ENCODE peak calls at places on chromosomes 6 and 20, in six cellular contexts. Q is T follicular helper cell, K is cortex of kidney, Y is myocyte, Z is mesenchymal stem cell, D is C1 segment of cervical spinal cord. C is an unnamed sample.

GRCh38 chr20:39853664-39854063 is 835.4 kb downstream of the MAFB start:
- DNase-seq in Q (no peak), K (no peak), Y (peak; percentile 95), Z (peak; percentile 59), D (no peak), C (no peak)

GRCh38 chr20:48058611-48059559 is 273.6 kb upstream of the SULF2 start:
- DNase-seq in Q (no peak), K (no peak), Y (no peak), Z (no peak), D (no peak), C (peak; percentile 69)

GRCh38 chr6:13641315-13641714 is 26.2 kb downstream of the NOL7 start:
- DNase-seq in Q (no peak), K (no peak), Y (no peak), Z (no peak), D (no peak), C (no peak)

GRCh38 chr6:75449625-75450206 is 43.9 kb downstream of the FILIP1 start:
- DNase-seq in Q (no peak), K (no peak), Y (no peak), Z (peak; percentile 29), D (no peak), C (no peak)

GRCh38 chr6:17417817-17418216 is 24.4 kb downstream of the CAP2 start:
- DNase-seq in Q (no peak), K (no peak), Y (peak; percentile 85), Z (peak; percentile 83), D (no peak), C (no peak)

GRCh38 chr6:35240838-35241801 is 18.4 kb upstream of the ZNF76 start:
- DNase-seq in Q (peak; percentile 52), K (no peak), Y (peak; percentile 63), Z (peak; percentile 57), D (peak; percentile 38), C (peak; percentile 92)

GRCh38 chr20:48722002-48722731 is 105.6 kb downstream of the PREX1 start:
- DNase-seq in Q (no peak), K (no peak), Y (peak; percentile 9), Z (peak; percentile 46), D (peak; percentile 76), C (peak; percentile 55)

GRCh38 chr6:8193541-8193940 is 91.2 kb upstream of the EEF1E1 start:
- DNase-seq in Q (no peak), K (no peak), Y (no peak), Z (no peak), D (no peak), C (no peak)

GRCh38 chr6:158797331-158798202 is 21.6 kb downstream of the EZR start:
- DNase-seq in Q (no peak), K (no peak), Y (peak; percentile 47), Z (peak; percentile 76), D (no peak), C (no peak)

GRCh38 chr6:156597130-156597529 is 180.0 kb upstream of the ARID1B start:
- DNase-seq in Q (no peak), K (no peak), Y (no peak), Z (no peak), D (no peak), C (no peak)

GRCh38 chr6:40877362-40877761 is 161.7 kb downstream of the UNC5CL start:
- DNase-seq in Q (no peak), K (no peak), Y (no peak), Z (no peak), D (no peak), C (no peak)

GRCh38 chr6:18415671-18416340 is 28.7 kb downstream of the RNF144B start:
- DNase-seq in Q (no peak), K (no peak), Y (peak; percentile 2), Z (no peak), D (no peak), C (no peak)

GRCh38 chr6:22147983-22148797 is 148.6 kb downstream of the PRL start:
- DNase-seq in Q (no peak), K (no peak), Y (peak; percentile 97), Z (peak; percentile 71), D (peak; percentile 27), C (no peak)

GRCh38 chr20:58054082-58054481 is 174.4 kb downstream of the ANKRD60 start:
- DNase-seq in Q (no peak), K (no peak), Y (peak; percentile 51), Z (no peak), D (no peak), C (peak; percentile 7)

GRCh38 chr6:169141706-169142705 is 111.6 kb downstream of the THBS2 start:
- DNase-seq in Q (no peak), K (no peak), Y (peak; percentile 47), Z (no peak), D (peak; percentile 80), C (no peak)

GRCh38 chr6:117615981-117616961 is 14.0 kb upstream of the GOPC start:
- DNase-seq in Q (no peak), K (no peak), Y (peak; percentile 87), Z (peak; percentile 48), D (no peak), C (no peak)

GRCh38 chr6:71419954-71420692 is 131.5 kb downstream of the OGFRL1 start:
- DNase-seq in Q (no peak), K (no peak), Y (peak; percentile 73), Z (peak; percentile 65), D (peak; percentile 71), C (peak; percentile 21)

GRCh38 chr20:44911264-44911921 is 1.5 kb downstream of the PABPC1L start:
- DNase-seq in Q (peak; percentile 7), K (no peak), Y (no peak), Z (peak; percentile 64), D (no peak), C (peak; percentile 83)

GRCh38 chr6:13352165-13352564 is 23.8 kb upstream of the TBC1D7 start:
- DNase-seq in Q (no peak), K (no peak), Y (no peak), Z (no peak), D (no peak), C (no peak)

GRCh38 chr20:38970302-38970701 is 8.2 kb downstream of the DHX35 start:
- DNase-seq in Q (no peak), K (no peak), Y (peak; percentile 58), Z (peak; percentile 77), D (no peak), C (no peak)

GRCh38 chr6:145699462-145699861 is 35.9 kb downstream of the EPM2A start:
- DNase-seq in Q (no peak), K (no peak), Y (no peak), Z (peak; percentile 68), D (no peak), C (no peak)

GRCh38 chr6:6277418-6277817 is 43.0 kb downstream of the F13A1 start:
- DNase-seq in Q (no peak), K (no peak), Y (no peak), Z (peak; percentile 56), D (no peak), C (no peak)

GRCh38 chr6:148497256-148497655 is 154.6 kb downstream of the SASH1 start:
- DNase-seq in Q (no peak), K (no peak), Y (peak; percentile 90), Z (peak; percentile 60), D (no peak), C (peak; percentile 21)

GRCh38 chr6:110656492-110656891 is 158.8 kb downstream of the CDK19 start:
- DNase-seq in Q (no peak), K (no peak), Y (no peak), Z (no peak), D (no peak), C (no peak)

GRCh38 chr6:45586216-45587171 is 208.8 kb upstream of the SUPT3H start:
- DNase-seq in Q (peak; percentile 21), K (no peak), Y (no peak), Z (no peak), D (no peak), C (no peak)

GRCh38 chr6:84581494-84582259 is 182.7 kb downstream of the TBX18 start:
- DNase-seq in Q (no peak), K (no peak), Y (peak; percentile 88), Z (peak; percentile 91), D (no peak), C (no peak)

GRCh38 chr20:16761305-16761829 is 13.2 kb downstream of the OTOR start:
- DNase-seq in Q (peak; percentile 21), K (no peak), Y (peak; percentile 77), Z (peak; percentile 73), D (peak; percentile 17), C (peak; percentile 24)

GRCh38 chr20:2708665-2709064 is 16.1 kb downstream of the EBF4 start:
- DNase-seq in Q (no peak), K (no peak), Y (no peak), Z (no peak), D (no peak), C (no peak)

GRCh38 chr20:3786126-3786484 is 435 bp downstream of the CENPB start:
- DNase-seq in Q (no peak), K (no peak), Y (peak; percentile 69), Z (peak; percentile 69), D (peak; percentile 35), C (peak; percentile 91)

GRCh38 chr6:34912715-34913464 is 23.8 kb downstream of the ANKS1A start:
- DNase-seq in Q (no peak), K (no peak), Y (peak; percentile 66), Z (peak; percentile 86), D (no peak), C (no peak)

GRCh38 chr6:146361367-146361924 is 182.2 kb upstream of the RAB32 start:
- DNase-seq in Q (no peak), K (no peak), Y (peak; percentile 69), Z (no peak), D (no peak), C (no peak)

GRCh38 chr6:8904754-8905153 is 469.4 kb upstream of the SLC35B3 start:
- DNase-seq in Q (no peak), K (no peak), Y (no peak), Z (no peak), D (no peak), C (no peak)

GRCh38 chr20:58478141-58478805 is 36.9 kb downstream of the APCDD1L start:
- DNase-seq in Q (no peak), K (no peak), Y (peak; percentile 18), Z (no peak), D (no peak), C (no peak)

GRCh38 chr20:51494241-51495110 is 48.0 kb downstream of the NFATC2 start:
- DNase-seq in Q (peak; percentile 19), K (no peak), Y (no peak), Z (no peak), D (no peak), C (no peak)

C was measured in lower leg skin.